ENCODE peak calls at places on chromosome 9, in eight cellular contexts. One of them, this sample, is unnamed.
A peak's percentile ranks its signal among the peaks of the same experiment; 100 is the strongest.

GRCh38 chr9:112970939-112971338 is 41.1 kb downstream of the ZNF883 start:
- DNase-seq in HepG2: no peak
- DNase-seq in endothelial cell of umbilical vein: no peak
- DNase-seq in colonic mucosa: no peak
- DNase-seq in GM12878: no peak
- DNase-seq in keratinocyte: no peak
- DNase-seq in neuronal stem cell: no peak
- DNase-seq in endodermal cell: no peak
- DNase-seq in this sample: peak; percentile 39

GRCh38 chr9:26789959-26790358 is 102.6 kb downstream of the CAAP1 start:
- DNase-seq in colonic mucosa: no peak
- DNase-seq in endothelial cell of umbilical vein: no peak
- DNase-seq in endodermal cell: no peak
- DNase-seq in keratinocyte: no peak
- DNase-seq in GM12878: no peak
- DNase-seq in neuronal stem cell: no peak
- DNase-seq in HepG2: no peak
- DNase-seq in this sample: peak; percentile 17

GRCh38 chr9:77893706-77894105 is 137.9 kb downstream of the GNAQ start:
- DNase-seq in endothelial cell of umbilical vein: no peak
- DNase-seq in keratinocyte: no peak
- DNase-seq in GM12878: no peak
- DNase-seq in HepG2: no peak
- DNase-seq in neuronal stem cell: no peak
- DNase-seq in endodermal cell: peak; percentile 69
- DNase-seq in colonic mucosa: no peak
- DNase-seq in this sample: no peak

GRCh38 chr9:37960631-37961030 is 56.7 kb upstream of the SLC25A51 start:
- DNase-seq in colonic mucosa: no peak
- DNase-seq in HepG2: no peak
- DNase-seq in neuronal stem cell: no peak
- DNase-seq in GM12878: no peak
- DNase-seq in keratinocyte: no peak
- DNase-seq in endodermal cell: no peak
- DNase-seq in endothelial cell of umbilical vein: no peak
- DNase-seq in this sample: no peak

GRCh38 chr9:7088598-7088997 is 330.8 kb downstream of the KDM4C start:
- DNase-seq in keratinocyte: no peak
- DNase-seq in endothelial cell of umbilical vein: no peak
- DNase-seq in HepG2: no peak
- DNase-seq in GM12878: no peak
- DNase-seq in endodermal cell: no peak
- DNase-seq in neuronal stem cell: no peak
- DNase-seq in colonic mucosa: no peak
- DNase-seq in this sample: no peak

GRCh38 chr9:136512651-136513066 is 29.8 kb upstream of the SEC16A start:
- DNase-seq in colonic mucosa: peak; percentile 57
- DNase-seq in GM12878: no peak
- DNase-seq in endothelial cell of umbilical vein: peak; percentile 54
- DNase-seq in neuronal stem cell: no peak
- DNase-seq in HepG2: no peak
- DNase-seq in keratinocyte: no peak
- DNase-seq in endodermal cell: peak; percentile 85
- DNase-seq in this sample: no peak

GRCh38 chr9:127664324-127664677 is 42.5 kb upstream of the CFAP157 start:
- DNase-seq in endodermal cell: no peak
- DNase-seq in HepG2: no peak
- DNase-seq in keratinocyte: no peak
- DNase-seq in endothelial cell of umbilical vein: no peak
- DNase-seq in GM12878: no peak
- DNase-seq in neuronal stem cell: no peak
- DNase-seq in colonic mucosa: no peak
- DNase-seq in this sample: no peak

GRCh38 chr9:3963266-3964019 is 336.4 kb downstream of the GLIS3 start:
- DNase-seq in colonic mucosa: peak; percentile 28
- DNase-seq in HepG2: no peak
- DNase-seq in neuronal stem cell: no peak
- DNase-seq in endodermal cell: no peak
- DNase-seq in GM12878: no peak
- DNase-seq in endothelial cell of umbilical vein: peak; percentile 24
- DNase-seq in keratinocyte: no peak
- DNase-seq in this sample: peak; percentile 60

GRCh38 chr9:107239474-107239873 is 43.6 kb upstream of the RAD23B start:
- DNase-seq in endodermal cell: no peak
- DNase-seq in colonic mucosa: no peak
- DNase-seq in GM12878: no peak
- DNase-seq in keratinocyte: no peak
- DNase-seq in neuronal stem cell: no peak
- DNase-seq in endothelial cell of umbilical vein: peak; percentile 31
- DNase-seq in HepG2: peak; percentile 44
- DNase-seq in this sample: no peak

GRCh38 chr9:106450549-106450948 is 412.4 kb upstream of the ZNF462 start:
- DNase-seq in colonic mucosa: no peak
- DNase-seq in HepG2: no peak
- DNase-seq in endodermal cell: no peak
- DNase-seq in GM12878: no peak
- DNase-seq in keratinocyte: no peak
- DNase-seq in neuronal stem cell: no peak
- DNase-seq in endothelial cell of umbilical vein: no peak
- DNase-seq in this sample: no peak

DNA sequence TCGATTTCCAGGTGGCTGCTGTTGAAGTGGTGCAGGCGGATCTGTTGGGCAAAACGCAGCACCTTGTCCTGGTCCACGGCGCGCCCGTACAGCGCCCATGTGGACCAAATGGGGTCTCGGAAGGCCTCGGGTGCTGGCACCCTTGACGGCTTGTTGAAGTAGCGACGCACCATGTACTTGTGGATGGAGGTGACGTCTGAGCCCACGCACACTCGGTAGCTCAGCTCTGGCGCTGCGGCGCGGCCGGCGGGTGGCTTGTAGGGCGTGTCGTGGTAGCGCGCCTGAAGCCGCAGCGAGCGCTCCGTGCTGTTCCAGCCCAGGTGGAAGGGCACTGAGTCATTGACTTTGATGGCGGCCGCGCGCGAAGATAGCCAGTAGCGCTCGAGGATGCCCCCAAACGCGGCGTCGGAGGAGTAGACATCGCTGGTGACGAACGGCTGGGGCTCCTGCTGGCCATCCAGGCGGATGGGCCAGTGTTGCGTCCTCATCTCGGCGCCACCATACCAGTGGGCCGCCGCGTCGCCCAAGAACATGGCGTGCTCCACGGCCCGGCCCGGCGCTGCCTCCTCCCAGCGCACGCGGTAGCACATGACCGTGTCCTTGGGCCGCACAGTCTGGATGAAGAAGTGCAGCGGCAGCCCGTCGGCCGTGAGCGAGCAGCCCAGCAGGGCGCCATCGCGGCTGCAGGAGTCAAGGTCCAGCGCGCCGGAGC is 4.7 kb downstream of the MYORG start:
- DNase-seq in endodermal cell: no peak
- DNase-seq in neuronal stem cell: no peak
- DNase-seq in endothelial cell of umbilical vein: no peak
- DNase-seq in HepG2: no peak
- DNase-seq in keratinocyte: no peak
- DNase-seq in colonic mucosa: no peak
- DNase-seq in GM12878: no peak
- DNase-seq in this sample: no peak
- H3K4me3 ChIP-seq in endodermal cell: no peak overlapping the region
- H3K4me3 ChIP-seq in neuronal stem cell: no peak overlapping the region
- H3K4me3 ChIP-seq in endothelial cell of umbilical vein: no peak overlapping the region
- H3K4me3 ChIP-seq in HepG2: no peak overlapping the region
- H3K4me3 ChIP-seq in keratinocyte: no peak overlapping the region
- H3K4me3 ChIP-seq in colonic mucosa: no peak overlapping the region
- H3K4me3 ChIP-seq in GM12878: no peak overlapping the region
- H3K4me3 ChIP-seq in this sample: no peak overlapping the region

GRCh38 chr9:120894404-120895226 is 17.6 kb upstream of the PHF19 start:
- DNase-seq in GM12878: no peak
- DNase-seq in colonic mucosa: no peak
- DNase-seq in keratinocyte: no peak
- DNase-seq in endothelial cell of umbilical vein: peak; percentile 31
- DNase-seq in neuronal stem cell: no peak
- DNase-seq in endodermal cell: peak; percentile 80
- DNase-seq in HepG2: no peak
- DNase-seq in this sample: no peak
- H3K9ac ChIP-seq in GM12878: no peak overlapping the region
- H3K9ac ChIP-seq in colonic mucosa: no peak overlapping the region
- H3K9ac ChIP-seq in keratinocyte: no peak overlapping the region
- H3K9ac ChIP-seq in endothelial cell of umbilical vein: peak overlapping the region; percentile 40
- H3K9ac ChIP-seq in neuronal stem cell: peak overlapping the region; percentile 3
- H3K9ac ChIP-seq in endodermal cell: no peak overlapping the region
- H3K9ac ChIP-seq in HepG2: no peak overlapping the region
- H3K9ac ChIP-seq in this sample: peak overlapping the region; percentile 64

GRCh38 chr9:99108131-99108530 is 3.2 kb downstream of the TGFBR1 start:
- DNase-seq in GM12878: no peak
- DNase-seq in colonic mucosa: no peak
- DNase-seq in endothelial cell of umbilical vein: no peak
- DNase-seq in keratinocyte: no peak
- DNase-seq in endodermal cell: no peak
- DNase-seq in neuronal stem cell: no peak
- DNase-seq in HepG2: no peak
- DNase-seq in this sample: no peak
- H3K4me1 ChIP-seq in GM12878: peaks cover 11% of the 10 kb centered on the region
- H3K4me1 ChIP-seq in colonic mucosa: no peaks in the 10 kb centered on the region
- H3K4me1 ChIP-seq in endothelial cell of umbilical vein: peaks cover 13% of the 10 kb centered on the region
- H3K4me1 ChIP-seq in keratinocyte: peaks cover 42% of the 10 kb centered on the region
- H3K4me1 ChIP-seq in endodermal cell: peaks cover 12% of the 10 kb centered on the region
- H3K4me1 ChIP-seq in neuronal stem cell: peaks cover 26% of the 10 kb centered on the region
- H3K4me1 ChIP-seq in HepG2: peaks cover 42% of the 10 kb centered on the region
- H3K4me1 ChIP-seq in this sample: peaks cover 51% of the 10 kb centered on the region

DNA sequence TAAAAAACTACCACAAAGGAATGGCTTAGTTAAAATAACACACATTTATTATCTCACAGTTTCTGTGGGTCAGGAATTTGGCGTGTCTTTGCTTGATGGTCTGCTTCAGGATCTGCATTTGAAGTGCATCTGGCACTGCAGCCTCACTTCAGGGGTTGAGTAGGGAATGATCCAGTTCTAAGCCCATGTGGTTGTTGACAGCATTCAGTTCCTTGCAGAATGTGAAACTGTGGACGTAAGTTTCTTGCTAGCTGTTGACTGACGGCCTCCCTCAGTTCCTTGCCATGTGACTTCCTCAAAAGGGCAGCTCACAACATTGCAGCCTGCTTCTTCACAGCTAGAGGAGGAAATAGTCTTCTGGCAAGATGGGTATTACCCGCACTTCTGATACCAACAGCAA is 2.1 kb upstream of the OGN start:
- DNase-seq in neuronal stem cell: no peak
- DNase-seq in endothelial cell of umbilical vein: peak; percentile 65
- DNase-seq in colonic mucosa: peak; percentile 34
- DNase-seq in keratinocyte: no peak
- DNase-seq in endodermal cell: no peak
- DNase-seq in HepG2: no peak
- DNase-seq in GM12878: peak; percentile 21
- DNase-seq in this sample: peak; percentile 24
- H3K4me3 ChIP-seq in neuronal stem cell: no peak overlapping the region
- H3K4me3 ChIP-seq in endothelial cell of umbilical vein: no peak overlapping the region
- H3K4me3 ChIP-seq in colonic mucosa: no peak overlapping the region
- H3K4me3 ChIP-seq in keratinocyte: no peak overlapping the region
- H3K4me3 ChIP-seq in endodermal cell: no peak overlapping the region
- H3K4me3 ChIP-seq in HepG2: no peak overlapping the region
- H3K4me3 ChIP-seq in GM12878: peak overlapping the region; percentile 6
- H3K4me3 ChIP-seq in this sample: peak overlapping the region; percentile 40

GRCh38 chr9:131404987-131405386 is 11.1 kb downstream of the PRRC2B start:
- DNase-seq in neuronal stem cell: no peak
- DNase-seq in colonic mucosa: no peak
- DNase-seq in endodermal cell: no peak
- DNase-seq in keratinocyte: no peak
- DNase-seq in HepG2: no peak
- DNase-seq in endothelial cell of umbilical vein: no peak
- DNase-seq in GM12878: no peak
- DNase-seq in this sample: no peak
- H3K9ac ChIP-seq in neuronal stem cell: no peak overlapping the region
- H3K9ac ChIP-seq in colonic mucosa: no peak overlapping the region
- H3K9ac ChIP-seq in endodermal cell: peak overlapping the region; percentile 27
- H3K9ac ChIP-seq in keratinocyte: no peak overlapping the region
- H3K9ac ChIP-seq in HepG2: no peak overlapping the region
- H3K9ac ChIP-seq in endothelial cell of umbilical vein: no peak overlapping the region
- H3K9ac ChIP-seq in GM12878: no peak overlapping the region
- H3K9ac ChIP-seq in this sample: peak overlapping the region; percentile 49